ENCODE peak calls at places on chromosomes 1 and 21, in four cellular contexts. Y is pancreas, W is NCI-H510A treated with DMSO at 0.1 percent for 48 hours, E is GM23248. Q is an unnamed sample.

GRCh38 chr1:28855046-28855445 is 43.1 kb downstream of the OPRD1 start:
- DNase-seq in Y (no peak), W (no peak), E (no peak), Q (no peak)

GRCh38 chr1:242017580-242018233 is 18.8 kb upstream of the MAP1LC3C start:
- DNase-seq in E (peak; percentile 72), Y (peak; percentile 38), W (peak; percentile 54), Q (peak; percentile 81)

GRCh38 chr1:231611851-231612250 is 14.7 kb upstream of the DISC1 start:
- DNase-seq in E (no peak), W (no peak), Y (no peak), Q (no peak)

GRCh38 chr1:15177710-15178166 is 24.2 kb downstream of the TMEM51 start:
- DNase-seq in E (no peak), W (no peak), Y (no peak), Q (no peak)

GRCh38 chr1:171817511-171818265 is 23.6 kb upstream of the DNM3 start:
- DNase-seq in Y (no peak), E (peak; percentile 96), W (peak; percentile 25), Q (peak; percentile 55)

GRCh38 chr1:204445860-204446412 is 34.3 kb upstream of the PPP1R15B start:
- DNase-seq in E (peak; percentile 59), Y (peak; percentile 47), W (no peak), Q (peak; percentile 44)

GRCh38 chr21:46366561-46366960 is 42.6 kb downstream of the PCNT start:
- DNase-seq in Y (no peak), E (no peak), W (no peak), Q (no peak)

GRCh38 chr1:96365596-96365995 is 356.0 kb upstream of the PTBP2 start:
- DNase-seq in Y (no peak), E (peak; percentile 24), W (no peak), Q (no peak)

GRCh38 chr1:223844962-223845809 is 561 bp downstream of the TP53BP2 start:
- DNase-seq in W (peak; percentile 42), Y (peak; percentile 70), E (peak; percentile 82), Q (peak; percentile 15)

GRCh38 chr1:101394041-101394440 is 157.2 kb downstream of the S1PR1 start:
- DNase-seq in E (peak; percentile 20), W (no peak), Y (no peak), Q (no peak)

GRCh38 chr21:20971296-20971921 is 26.8 kb upstream of the NCAM2 start:
- DNase-seq in W (peak; percentile 66), Y (peak; percentile 18), E (peak; percentile 76), Q (peak; percentile 46)

GRCh38 chr1:114037503-114037890 is 58.2 kb downstream of the OLFML3 start:
- DNase-seq in W (no peak), E (no peak), Y (no peak), Q (no peak)

GRCh38 chr1:174451408-174451807 is 3.6 kb downstream of the GPR52 start:
- DNase-seq in W (no peak), Y (no peak), E (no peak), Q (no peak)

GRCh38 chr1:23747947-23748346 is 4.7 kb downstream of the ELOA start:
- DNase-seq in E (peak; percentile 42), W (no peak), Y (no peak), Q (no peak)

GRCh38 chr1:43557744-43558245 is 27.1 kb downstream of the PTPRF start:
- DNase-seq in Y (peak; percentile 40), E (peak; percentile 21), W (peak; percentile 99), Q (no peak)

GRCh38 chr1:62707746-62708123 is 19.5 kb upstream of the DOCK7 start:
- DNase-seq in W (no peak), Y (no peak), E (no peak), Q (no peak)

GRCh38 chr1:217482356-217483102 is 148.4 kb downstream of the GPATCH2 start:
- DNase-seq in Y (no peak), E (peak; percentile 91), W (no peak), Q (no peak)

GRCh38 chr1:167120899-167121298 is 27.0 kb downstream of the STYXL2 start:
- DNase-seq in Y (no peak), E (no peak), W (no peak), Q (no peak)

GRCh38 chr1:183472488-183473285 is at the start of gene SMG7:
- DNase-seq in E (peak; percentile 70), Y (no peak), W (peak; percentile 49), Q (peak; percentile 6)

GRCh38 chr1:207892764-207893163 is 18.2 kb downstream of the CD34 start:
- DNase-seq in Y (no peak), E (no peak), W (no peak), Q (no peak)

GRCh38 chr1:235545294-235545930 is 41.2 kb upstream of the B3GALNT2 start:
- DNase-seq in Y (no peak), E (no peak), W (no peak), Q (no peak)

GRCh38 chr21:37232274-37233018 is 34.7 kb downstream of the VPS26C start:
- DNase-seq in Y (no peak), W (no peak), E (no peak), Q (no peak)

GRCh38 chr1:226001852-226002666 is 2.9 kb upstream of the SDE2 start:
- DNase-seq in W (peak; percentile 85), E (peak; percentile 81), Y (peak; percentile 85), Q (peak; percentile 27)

GRCh38 chr1:220685879-220686278 is 4.3 kb upstream of the C1orf115 start:
- DNase-seq in Y (no peak), W (no peak), E (no peak), Q (no peak)

GRCh38 chr21:43361127-43361492 is 65.8 kb downstream of the SIK1 start:
- DNase-seq in E (peak; percentile 74), Y (no peak), W (peak; percentile 44), Q (no peak)

GRCh38 chr1:223429313-223429731 is 36.1 kb downstream of the CCDC185 start:
- DNase-seq in Y (no peak), W (no peak), E (peak; percentile 96), Q (no peak)

GRCh38 chr1:220928725-220929297 is 49.6 kb downstream of the HLX start:
- DNase-seq in E (peak; percentile 31), W (no peak), Y (no peak), Q (no peak)

GRCh38 chr1:231862611-231863010 is 236.0 kb downstream of the DISC1 start:
- DNase-seq in W (no peak), E (peak; percentile 12), Y (no peak), Q (no peak)

GRCh38 chr21:29114765-29115164 is 15.7 kb upstream of the MAP3K7CL start:
- DNase-seq in W (no peak), Y (no peak), E (peak; percentile 74), Q (no peak)

GRCh38 chr1:100924212-100924611 is 28.3 kb downstream of the SLC30A7 start:
- DNase-seq in E (peak; percentile 23), Y (no peak), W (no peak), Q (no peak)